ENCODE peak calls at places on chromosomes 11 and 22, in eight cellular contexts. R, L, F, U, E, N, O and G are unnamed samples.

GRCh38 chr22:31870890-31871289 is 73.4 kb upstream of the YWHAH start:
- DNase-seq in R (peak; percentile 30), L (peak; percentile 79), F (peak; percentile 41), U (no peak), E (no peak), N (no peak), O (no peak), G (no peak)

GRCh38 chr22:45932066-45932465 is 44.9 kb downstream of the WNT7B start:
- DNase-seq in R (no peak), L (no peak), F (peak; percentile 9), U (no peak), E (no peak), N (no peak), O (no peak), G (no peak)

GRCh38 chr11:2097998-2098690 is 41.0 kb downstream of the IGF2 start:
- DNase-seq in R (no peak), L (no peak), F (no peak), U (no peak), E (no peak), N (no peak), O (no peak), G (no peak)

GRCh38 chr11:130077671-130078468 is 8.2 kb downstream of the APLP2 start:
- DNase-seq in R (no peak), L (no peak), F (no peak), U (no peak), E (peak; percentile 58), N (no peak), O (no peak), G (no peak)

GRCh38 chr11:20397281-20397680 is 9.8 kb downstream of the PRMT3 start:
- DNase-seq in R (no peak), L (peak; percentile 20), F (peak; percentile 73), U (no peak), E (peak; percentile 42), N (peak; percentile 25), O (no peak), G (peak; percentile 32)

GRCh38 chr11:8587915-8588314 is 6.1 kb downstream of the STK33 start:
- DNase-seq in R (no peak), L (no peak), F (no peak), U (no peak), E (no peak), N (no peak), O (no peak), G (no peak)

GRCh38 chr11:121418625-121419114 is 33.4 kb upstream of the SORL1 start:
- DNase-seq in R (no peak), L (no peak), F (peak; percentile 21), U (no peak), E (no peak), N (no peak), O (peak; percentile 58), G (no peak)

GRCh38 chr11:127017482-127017881 is 16.9 kb upstream of the KIRREL3 start:
- DNase-seq in R (no peak), L (peak; percentile 60), F (peak; percentile 51), U (no peak), E (peak; percentile 34), N (peak; percentile 87), O (no peak), G (peak; percentile 57)

GRCh38 chr11:2154195-2154585 is 6.8 kb downstream of the INS start:
- DNase-seq in R (no peak), L (no peak), F (no peak), U (no peak), E (no peak), N (no peak), O (no peak), G (no peak)

GRCh38 chr22:38314992-38315800 is 2.0 kb downstream of the CSNK1E start:
- DNase-seq in R (peak; percentile 29), L (no peak), F (peak; percentile 34), U (peak; percentile 83), E (no peak), N (no peak), O (peak; percentile 14), G (no peak)

GRCh38 chr11:72813740-72814138 is 472 bp upstream of the ATG16L2 start:
- DNase-seq in R (peak; percentile 74), L (peak; percentile 72), F (peak; percentile 83), U (no peak), E (peak; percentile 86), N (no peak), O (no peak), G (no peak)

GRCh38 chr22:23882370-23882769 is 11.8 kb upstream of the MIF start:
- DNase-seq in R (no peak), L (no peak), F (no peak), U (no peak), E (no peak), N (no peak), O (no peak), G (no peak)

GRCh38 chr22:49257551-49257951 is 570.1 kb downstream of the BRD1 start:
- DNase-seq in R (no peak), L (no peak), F (no peak), U (peak; percentile 27), E (no peak), N (no peak), O (no peak), G (no peak)

GRCh38 chr11:122234257-122234656 is 118.2 kb upstream of the BLID start:
- DNase-seq in R (no peak), L (no peak), F (no peak), U (no peak), E (no peak), N (no peak), O (no peak), G (no peak)

GRCh38 chr22:50597097-50597496 is 3.5 kb upstream of the MAPK8IP2 start:
- DNase-seq in R (no peak), L (no peak), F (no peak), U (no peak), E (no peak), N (no peak), O (no peak), G (no peak)

GRCh38 chr22:35425971-35426800 is 26.2 kb downstream of the MCM5 start:
- DNase-seq in R (no peak), L (no peak), F (no peak), U (no peak), E (no peak), N (no peak), O (no peak), G (peak; percentile 12)

GRCh38 chr22:47295226-47295901 is 532.9 kb downstream of the TBC1D22A start:
- DNase-seq in R (no peak), L (no peak), F (no peak), U (no peak), E (no peak), N (no peak), O (no peak), G (no peak)

GRCh38 chr22:50323900-50324299 is 2.9 kb downstream of the DENND6B start:
- DNase-seq in R (no peak), L (no peak), F (no peak), U (no peak), E (no peak), N (no peak), O (no peak), G (no peak)

GRCh38 chr22:48704335-48704734 is 1123.3 kb downstream of the BRD1 start:
- DNase-seq in R (no peak), L (no peak), F (no peak), U (peak; percentile 24), E (no peak), N (no peak), O (no peak), G (no peak)

GRCh38 chr11:77060234-77060633 is 6.5 kb upstream of the CAPN5 start:
- DNase-seq in R (no peak), L (no peak), F (no peak), U (peak; percentile 10), E (no peak), N (no peak), O (no peak), G (no peak)

GRCh38 chr11:120260616-120261015 is 20.7 kb downstream of the POU2F3 start:
- DNase-seq in R (no peak), L (no peak), F (no peak), U (no peak), E (no peak), N (no peak), O (no peak), G (no peak)

DNA sequence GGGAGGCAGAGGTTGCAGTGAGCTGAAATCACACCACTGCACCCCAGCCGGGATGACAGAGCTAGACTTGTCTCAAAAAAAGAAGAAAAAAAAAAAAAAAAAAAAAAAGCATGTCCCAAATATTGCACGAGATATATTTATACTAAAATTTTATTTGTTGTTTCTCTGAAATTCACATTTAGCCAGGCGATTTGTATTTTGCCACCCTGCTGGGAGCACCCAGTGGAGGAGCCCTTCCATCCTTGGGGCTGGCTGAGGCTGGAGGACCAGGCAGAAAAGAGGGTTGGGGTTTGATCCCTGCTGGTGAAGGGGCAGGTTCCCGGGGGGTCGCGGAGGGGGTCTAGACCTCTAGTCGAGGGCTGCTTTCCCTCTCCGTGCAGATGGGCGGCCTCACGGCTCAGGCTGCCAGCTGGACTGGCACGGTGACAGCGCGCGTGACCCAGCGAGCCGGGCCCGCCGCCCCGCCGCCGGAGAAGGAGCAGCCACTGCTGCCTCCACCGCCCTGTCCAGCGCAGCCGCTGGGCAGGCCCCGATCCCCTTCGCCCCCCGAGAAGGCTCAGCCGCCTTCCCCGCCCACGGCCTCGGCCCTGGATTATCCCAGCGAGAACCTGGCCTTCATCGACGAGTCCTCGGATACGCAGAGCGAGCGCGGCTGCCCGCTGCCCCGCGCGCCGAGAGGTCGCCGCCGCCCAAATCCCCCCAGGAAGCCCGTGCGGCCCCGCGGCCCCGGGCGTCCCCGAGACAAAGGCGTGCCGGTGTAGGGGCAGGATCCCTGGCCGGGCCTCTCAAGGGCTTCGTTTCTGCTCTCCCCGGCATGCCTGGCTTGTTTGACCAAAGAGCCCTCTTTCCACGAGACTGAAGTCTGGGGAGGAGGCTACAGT is 952 bp upstream of the CATSPERZ start:
- DNase-seq in R (no peak), L (peak; percentile 34), F (peak; percentile 42), U (peak; percentile 89), E (no peak), N (no peak), O (no peak), G (no peak)
- H3K4me3 ChIP-seq in R (peak overlapping the region; percentile 27), L (peak overlapping the region; percentile 36), F (peak overlapping the region; percentile 3), U (peak overlapping the region; percentile 53), E (no peak overlapping the region), N (no peak overlapping the region), O (no peak overlapping the region), G (no peak overlapping the region)

GRCh38 chr11:33692013-33692504 is 8.6 kb downstream of the C11orf91 start:
- DNase-seq in R (peak; percentile 70), L (peak; percentile 93), F (peak; percentile 97), U (peak; percentile 83), E (no peak), N (peak; percentile 95), O (no peak), G (peak; percentile 99)
- H3K4me3 ChIP-seq in R (no peak overlapping the region), L (peak overlapping the region; percentile 35), F (no peak overlapping the region), U (peak overlapping the region; percentile 31), E (no peak overlapping the region), N (no peak overlapping the region), O (no peak overlapping the region), G (peak overlapping the region; percentile 10)

DNA sequence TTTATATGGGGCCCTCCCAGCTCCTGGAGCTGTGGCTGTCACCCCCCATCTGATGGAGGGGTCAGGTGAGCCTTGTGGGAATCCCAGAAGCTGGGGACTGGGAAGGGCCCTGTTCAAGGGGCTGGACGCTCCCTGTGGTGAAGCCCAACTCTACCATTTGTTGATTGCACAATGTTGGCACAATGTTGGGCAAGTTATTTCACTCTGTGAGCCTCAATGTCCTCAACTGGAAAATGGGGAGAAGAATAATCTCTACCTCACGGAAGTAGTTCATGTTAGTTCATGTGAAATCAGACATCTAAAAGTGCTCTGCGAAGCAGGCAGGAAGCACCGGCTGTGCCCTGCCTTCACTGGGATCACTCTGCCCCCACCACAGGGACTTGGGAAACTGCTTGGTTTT is 817 bp upstream of the PRR5 start:
- DNase-seq in R (no peak), L (no peak), F (no peak), U (no peak), E (no peak), N (no peak), O (no peak), G (no peak)
- H3K4me3 ChIP-seq in R (no peak overlapping the region), L (no peak overlapping the region), F (no peak overlapping the region), U (no peak overlapping the region), E (no peak overlapping the region), N (no peak overlapping the region), O (peak overlapping the region; percentile 22), G (no peak overlapping the region)

GRCh38 chr22:41369089-41369745 is 12.5 kb upstream of the TEF start:
- DNase-seq in R (no peak), L (no peak), F (no peak), U (no peak), E (no peak), N (no peak), O (no peak), G (no peak)
- H3K4me3 ChIP-seq in R (no peak overlapping the region), L (no peak overlapping the region), F (no peak overlapping the region), U (peak overlapping the region; percentile 47), E (no peak overlapping the region), N (no peak overlapping the region), O (no peak overlapping the region), G (no peak overlapping the region)